ENCODE peak calls at places on chromosomes 5 and 9, in four cellular contexts. J, S, O and A are unnamed samples. For H3K9me3, the result is how much of the 10 kb centered on the place peaks cover.

GRCh38 chr9:136695435-136695895 is 8.2 kb upstream of the AGPAT2 start:
- DNase-seq in O (no peak), S (no peak), J (peak), A (no peak)

GRCh38 chr9:4508907-4509589 is 18.8 kb downstream of the SLC1A1 start:
- DNase-seq in O (no peak), S (no peak), J (no peak), A (no peak)

GRCh38 chr9:95075700-95076099 is 241.8 kb downstream of the FANCC start:
- DNase-seq in O (peak), J (no peak), S (no peak), A (no peak)

GRCh38 chr5:58950224-58950623 is 367.3 kb downstream of the RAB3C start:
- DNase-seq in S (no peak), J (no peak), O (no peak), A (no peak)

GRCh38 chr5:127014573-127014972 is 15.8 kb downstream of the MARCHF3 start:
- DNase-seq in S (no peak), O (no peak), J (no peak), A (no peak)

GRCh38 chr9:124212381-124213050 is 45.2 kb upstream of the NEK6 start:
- DNase-seq in O (no peak), J (no peak), S (no peak), A (no peak)

GRCh38 chr9:88651682-88652633 is 117.0 kb downstream of the NXNL2 start:
- DNase-seq in O (peak), J (peak), S (peak), A (peak)

GRCh38 chr5:108743344-108743743 is 4.4 kb upstream of the FER start:
- DNase-seq in O (no peak), S (no peak), J (no peak), A (no peak)

GRCh38 chr9:121767176-121767769 is 115.8 kb downstream of the DAB2IP start:
- DNase-seq in O (no peak), S (no peak), J (no peak), A (no peak)

GRCh38 chr9:17293685-17294084 is 158.8 kb downstream of the CNTLN start:
- DNase-seq in S (no peak), O (no peak), J (no peak), A (no peak)

GRCh38 chr9:106697799-106698591 is 165.0 kb upstream of the ZNF462 start:
- DNase-seq in O (peak), S (peak), J (peak), A (peak)

GRCh38 chr9:82829818-82830217 is 233.1 kb downstream of the RASEF start:
- DNase-seq in S (no peak), J (no peak), O (no peak), A (no peak)

GRCh38 chr5:171367424-171368370 is 20.0 kb upstream of the NPM1 start:
- DNase-seq in S (no peak), O (no peak), J (no peak), A (no peak)

GRCh38 chr9:115952667-115953316 is 200.8 kb upstream of the PAPPA start:
- DNase-seq in J (no peak), O (no peak), S (no peak), A (no peak)

GRCh38 chr5:27158171-27158570 is 119.8 kb upstream of the CDH9 start:
- DNase-seq in S (no peak), O (no peak), J (no peak), A (no peak)

GRCh38 chr9:110116543-110116885 is 91.4 kb downstream of the C9orf152 start:
- DNase-seq in O (no peak), J (no peak), S (no peak), A (no peak)

GRCh38 chr9:124792976-124793594 is 16.2 kb downstream of the OLFML2A start:
- DNase-seq in O (no peak), S (no peak), J (no peak), A (no peak)

GRCh38 chr9:122383992-122384461 is 13.2 kb downstream of the PTGS1 start:
- DNase-seq in O (no peak), S (peak), J (no peak), A (no peak)

GRCh38 chr9:24245988-24246387 is 299.7 kb downstream of the IZUMO3 start:
- DNase-seq in S (no peak), O (no peak), J (no peak), A (no peak)

GRCh38 chr9:114207034-114207815 is 51.9 kb downstream of the COL27A1 start:
- DNase-seq in S (peak), J (no peak), O (no peak), A (no peak)

GRCh38 chr5:97046270-97046982 is 96.0 kb downstream of the LIX1 start:
- DNase-seq in J (no peak), O (no peak), S (no peak), A (no peak)

GRCh38 chr9:12775963-12776774 is 1.3 kb downstream of the LURAP1L start:
- DNase-seq in J (peak), O (peak), S (peak), A (peak)

GRCh38 chr5:1517838-1518237 is 5.9 kb downstream of the LPCAT1 start:
- DNase-seq in O (peak), S (peak), J (peak), A (no peak)

GRCh38 chr9:92538541-92538940 is 2.8 kb upstream of the ECM2 start:
- DNase-seq in J (no peak), S (no peak), O (no peak), A (no peak)

GRCh38 chr9:107274953-107275422 is 8.1 kb upstream of the RAD23B start:
- DNase-seq in J (no peak), O (no peak), S (no peak), A (peak)

GRCh38 chr9:127293767-127294166 is 29.2 kb downstream of the GARNL3 start:
- DNase-seq in J (peak), O (no peak), S (no peak), A (no peak)

GRCh38 chr9:93617273-93617672 is 40.9 kb downstream of the PHF2 start:
- DNase-seq in J (no peak), O (no peak), S (no peak), A (no peak)

GRCh38 chr9:5384436-5384835 is 44.8 kb upstream of the RLN1 start:
- DNase-seq in J (no peak), O (no peak), S (no peak), A (no peak)

GRCh38 chr5:147558826-147559225 is 49.0 kb upstream of the DPYSL3 start:
- DNase-seq in S (peak), J (peak), O (no peak), A (peak)

GRCh38 chr9:16519001-16519400 is 351.5 kb downstream of the BNC2 start:
- DNase-seq in O (no peak), J (no peak), S (no peak), A (no peak)

GRCh38 chr9:137408651-137409405 is 14.1 kb downstream of the EXD3 start:
- DNase-seq in S (no peak), O (no peak), J (no peak), A (no peak)

GRCh38 chr9:91905958-91906585 is 44.0 kb downstream of the ROR2 start:
- DNase-seq in J (no peak), S (no peak), O (no peak), A (no peak)

GRCh38 chr5:64384761-64385160 is 121.1 kb upstream of the RGS7BP start:
- DNase-seq in O (no peak), S (no peak), J (no peak), A (no peak)
- TF ChIP-seq CTCF in O (no peak), S (no peak), J (no peak), A (no peak)

GRCh38 chr5:180217797-180218196 is 8.8 kb upstream of the RASGEF1C start:
- DNase-seq in O (no peak), J (no peak), S (no peak), A (no peak)

GRCh38 chr5:180216646-180217171 is 7.7 kb upstream of the RASGEF1C start:
- DNase-seq in J (no peak), S (no peak), O (peak), A (no peak)

GRCh38 chr5:180222056-180222455 is 13.0 kb upstream of the RASGEF1C start:
- DNase-seq in O (no peak), S (no peak), J (no peak), A (no peak)
- H3K9me3 ChIP-seq in O (half or more), S (under half), J (under half), A (under half)

GRCh38 chr5:80481019-80481893 is 6.6 kb upstream of the FAM151B start:
- DNase-seq in J (peak), S (no peak), O (no peak), A (no peak)
- TF ChIP-seq CTCF in J (peak), S (peak), O (no peak), A (no peak)

DNA sequence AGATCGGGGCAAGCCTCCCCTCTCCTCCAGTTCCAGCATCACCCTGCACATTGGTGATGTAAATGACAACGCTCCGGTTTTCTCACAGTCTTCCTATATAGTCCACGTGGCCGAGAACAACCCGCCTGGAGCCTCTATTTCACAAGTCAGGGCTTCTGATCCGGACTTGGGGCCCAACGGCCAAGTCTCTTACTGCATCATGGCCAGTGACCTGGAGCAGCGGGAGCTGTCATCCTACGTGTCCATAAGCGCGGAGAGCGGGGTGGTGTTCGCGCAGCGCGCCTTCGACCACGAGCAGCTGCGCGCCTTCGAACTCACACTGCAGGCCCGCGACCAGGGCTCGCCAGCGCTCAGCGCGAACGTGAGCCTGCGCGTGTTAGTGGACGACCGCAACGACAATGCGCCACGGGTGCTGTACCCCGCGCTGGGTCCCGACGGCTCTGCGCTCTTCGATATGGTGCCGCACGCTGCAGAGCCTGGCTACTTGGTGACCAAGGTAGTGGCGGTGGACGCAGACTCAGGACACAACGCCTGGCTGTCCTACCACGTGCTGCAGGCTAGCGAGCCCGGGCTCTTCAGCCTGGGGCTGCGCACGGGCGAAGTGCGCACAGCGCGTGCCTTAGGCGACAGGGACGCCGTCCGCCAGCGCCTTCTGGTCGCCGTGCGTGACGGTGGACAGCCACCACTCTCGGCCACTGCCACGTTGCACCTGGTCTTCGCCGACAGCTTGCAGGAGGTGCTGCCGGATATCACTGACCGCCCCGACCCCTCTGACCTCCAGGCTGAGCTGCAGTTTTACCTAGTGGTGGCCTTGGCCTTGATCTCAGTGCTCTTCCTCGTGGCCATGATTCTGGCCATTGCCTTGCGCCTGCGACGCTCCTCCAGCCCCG is 1.9 kb downstream of the PCDHGB4 start:
- DNase-seq in J (no peak), O (no peak), S (no peak), A (no peak)
- H3K9me3 ChIP-seq in J (under half), O (half or more), S (under half), A (half or more)

GRCh38 chr5:62498961-62499360 is 79.7 kb upstream of the LRRC70 start:
- DNase-seq in J (no peak), O (no peak), S (no peak), A (no peak)

GRCh38 chr5:62494772-62495171 is 82.2 kb downstream of the IPO11 start:
- DNase-seq in S (no peak), O (no peak), J (no peak), A (no peak)

GRCh38 chr5:62496152-62496551 is 82.5 kb upstream of the LRRC70 start:
- DNase-seq in O (no peak), S (no peak), J (no peak), A (no peak)

GRCh38 chr5:62502456-62503101 is 76.0 kb upstream of the LRRC70 start:
- DNase-seq in J (no peak), O (no peak), S (no peak), A (no peak)

DNA sequence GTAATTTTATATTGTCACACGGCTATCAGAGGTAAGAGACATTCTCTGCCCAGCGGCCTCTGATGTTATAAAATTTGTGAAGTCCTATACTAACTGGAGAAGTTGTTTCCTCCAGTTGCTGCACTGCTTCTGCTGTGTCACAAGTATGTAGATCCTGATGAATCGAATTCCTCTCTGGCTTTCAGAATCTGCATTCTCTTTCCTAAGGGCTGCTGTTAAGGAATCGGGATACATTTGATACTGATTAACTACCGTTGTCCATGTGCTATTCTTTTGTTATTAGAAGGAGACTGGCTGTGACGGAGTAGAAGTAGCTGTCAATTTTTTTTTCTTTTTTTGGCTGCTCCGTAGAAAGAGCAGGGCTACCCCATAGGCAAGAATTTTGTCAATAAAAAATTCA is 81.7 kb upstream of the LRRC70 start:
- DNase-seq in S (no peak), J (no peak), O (no peak), A (no peak)
- TF ChIP-seq CTCF in S (no peak), J (no peak), O (no peak), A (no peak)

GRCh38 chr9:135141183-135141774 is 53.8 kb downstream of the OLFM1 start:
- DNase-seq in J (no peak), O (no peak), S (no peak), A (no peak)
- H3K9me3 ChIP-seq in J (under half), O (under half), S (under half), A (under half)

GRCh38 chr5:88140396-88140862 is 128.2 kb downstream of the TMEM161B start:
- DNase-seq in O (no peak), J (no peak), S (no peak), A (no peak)

GRCh38 chr5:88142801-88143692 is 125.6 kb downstream of the TMEM161B start:
- DNase-seq in J (no peak), S (peak), O (peak), A (no peak)

GRCh38 chr5:88143693-88144218 is 124.9 kb downstream of the TMEM161B start:
- DNase-seq in S (no peak), O (no peak), J (no peak), A (no peak)

GRCh38 chr5:88140863-88141694 is 127.6 kb downstream of the TMEM161B start:
- DNase-seq in J (peak), S (peak), O (peak), A (peak)

DNA sequence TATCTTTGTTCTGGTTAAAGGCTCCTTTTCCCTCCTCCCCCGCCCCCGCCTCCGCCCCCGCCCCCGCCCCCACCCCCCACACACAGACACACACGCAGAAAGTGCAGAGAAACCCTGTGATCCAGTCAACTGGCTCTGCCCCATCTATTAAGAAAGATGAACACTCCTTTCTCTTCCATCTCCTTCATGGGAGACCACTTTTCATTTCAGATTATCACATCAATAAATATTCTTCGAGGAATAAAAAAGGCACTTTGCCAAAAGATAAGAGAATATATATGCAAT is 127.0 kb downstream of the TMEM161B start:
- DNase-seq in O (no peak), S (no peak), J (no peak), A (no peak)
- TF ChIP-seq CTCF in O (no peak), S (no peak), J (no peak), A (no peak)

GRCh38 chr9:101408374-101409078 is 9.9 kb downstream of the ZNF189 start:
- DNase-seq in O (no peak), S (no peak), J (no peak), A (no peak)

GRCh38 chr9:101414839-101415238 is 16.2 kb downstream of the ZNF189 start:
- DNase-seq in O (no peak), J (no peak), S (no peak), A (no peak)

GRCh38 chr9:101403886-101404285 is 5.2 kb downstream of the ZNF189 start:
- DNase-seq in S (no peak), O (no peak), J (no peak), A (no peak)

DNA sequence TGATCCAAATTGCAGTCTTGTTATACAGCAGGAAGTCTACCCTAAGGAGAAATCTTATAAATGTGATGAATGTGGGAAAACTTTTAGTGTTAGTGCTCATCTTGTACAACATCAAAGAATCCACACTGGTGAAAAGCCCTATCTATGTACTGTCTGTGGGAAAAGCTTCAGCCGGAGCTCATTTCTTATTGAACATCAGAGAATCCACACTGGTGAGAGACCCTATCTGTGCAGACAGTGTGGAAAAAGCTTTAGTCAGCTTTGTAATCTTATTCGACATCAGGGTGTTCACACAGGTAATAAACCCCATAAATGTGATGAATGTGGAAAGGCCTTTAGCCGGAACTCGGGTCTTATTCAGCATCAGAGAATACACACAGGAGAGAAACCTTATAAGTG is 10.4 kb downstream of the ZNF189 start:
- DNase-seq in O (no peak), S (no peak), J (no peak), A (no peak)
- H3K9me3 ChIP-seq in O (half or more), S (half or more), J (under half), A (under half)